ENCODE peak calls at places on chromosomes 3 and 15, in seven cellular contexts. H is lower lobe of right lung, I is NB4, Z is endodermal cell, S is fibroblast of pulmonary artery, T is dorsolateral prefrontal cortex, N is IMR-90. K is an unnamed sample.

GRCh38 chr3:36484386-36484785 is 104.1 kb downstream of the STAC start:
- DNase-seq in Z (no peak), S (no peak), H (no peak), I (no peak), N (no peak), T (no peak), K (no peak)

GRCh38 chr15:67836477-67836876 is 3.4 kb downstream of the RNU6-1 start:
- DNase-seq in N (peak; percentile 33), Z (peak; percentile 81), T (no peak), S (peak; percentile 61), I (peak; percentile 51), H (no peak), K (peak; percentile 62)

GRCh38 chr3:190369701-190370295 is 18.2 kb upstream of the CLDN16 start:
- DNase-seq in I (no peak), Z (no peak), H (no peak), S (no peak), T (no peak), N (peak; percentile 39), K (no peak)

GRCh38 chr3:8204846-8205624 is 296.6 kb upstream of the LMCD1 start:
- DNase-seq in T (no peak), I (no peak), S (peak; percentile 14), H (no peak), N (no peak), Z (no peak), K (no peak)

GRCh38 chr15:77493324-77493907 is 72.7 kb downstream of the HMG20A start:
- DNase-seq in N (peak; percentile 64), H (no peak), Z (no peak), S (peak; percentile 39), I (peak; percentile 80), T (no peak), K (peak; percentile 35)

GRCh38 chr15:28901587-28901980 is 15.8 kb downstream of the APBA2 start:
- DNase-seq in S (no peak), I (no peak), T (no peak), Z (no peak), H (no peak), N (no peak), K (no peak)

GRCh38 chr3:185740133-185740532 is 84.7 kb downstream of the IGF2BP2 start:
- DNase-seq in I (no peak), T (no peak), Z (no peak), S (no peak), N (no peak), H (no peak), K (no peak)

GRCh38 chr15:63038926-63039673 is 3.4 kb upstream of the TPM1 start:
- DNase-seq in T (no peak), H (no peak), S (peak; percentile 83), I (no peak), N (peak; percentile 83), Z (no peak), K (no peak)

GRCh38 chr3:5822843-5823242 is 635.3 kb downstream of the EDEM1 start:
- DNase-seq in Z (no peak), N (no peak), T (no peak), I (no peak), S (no peak), H (no peak), K (no peak)

GRCh38 chr3:45123030-45123429 is 23.1 kb downstream of the CDCP1 start:
- DNase-seq in I (peak; percentile 73), N (peak; percentile 98), S (peak; percentile 90), T (no peak), H (no peak), Z (no peak), K (no peak)

GRCh38 chr3:112497897-112498548 is 1.2 kb downstream of the BTLA start:
- DNase-seq in S (no peak), T (no peak), H (no peak), Z (no peak), I (no peak), N (no peak), K (peak; percentile 54)

GRCh38 chr3:53109822-53110771 is 20.1 kb downstream of the RFT1 start:
- DNase-seq in T (no peak), I (peak; percentile 78), S (peak; percentile 95), H (peak; percentile 84), N (peak; percentile 74), Z (peak; percentile 86), K (peak; percentile 55)

GRCh38 chr3:64686446-64686908 is 1.3 kb downstream of the ADAMTS9 start:
- DNase-seq in N (peak; percentile 52), T (peak; percentile 8), Z (no peak), H (peak; percentile 76), S (no peak), I (no peak), K (no peak)

GRCh38 chr3:133408961-133409360 is 9.1 kb downstream of the BFSP2 start:
- DNase-seq in N (peak; percentile 64), S (peak; percentile 49), I (no peak), H (no peak), T (no peak), Z (no peak), K (no peak)

GRCh38 chr3:43346990-43347749 is 60.8 kb downstream of the SNRK start:
- DNase-seq in H (no peak), I (no peak), T (no peak), N (peak; percentile 21), Z (no peak), S (no peak), K (no peak)

GRCh38 chr15:91515188-91515754 is 338.2 kb upstream of the SLCO3A1 start:
- DNase-seq in N (peak; percentile 92), S (peak; percentile 79), Z (no peak), H (no peak), I (peak; percentile 66), T (no peak), K (no peak)

DNA sequence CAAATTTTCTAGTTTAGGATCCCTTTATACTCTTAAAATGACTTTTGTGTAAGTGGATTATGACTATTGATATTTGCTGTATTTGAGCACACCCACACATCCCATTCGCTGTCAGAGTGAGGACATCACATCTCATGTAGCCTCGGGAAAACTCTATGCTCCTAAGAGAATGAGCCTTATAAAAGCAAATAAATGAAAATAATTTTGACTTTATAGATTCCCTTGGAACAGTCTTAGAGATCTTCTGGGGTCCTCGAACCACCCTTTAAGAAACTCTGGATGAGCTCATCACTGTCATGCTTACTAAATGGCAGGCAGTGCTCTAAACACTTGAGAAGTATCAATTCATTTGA is 16.1 kb upstream of the EXOG start:
- DNase-seq in T (no peak), H (no peak), Z (no peak), I (no peak), N (no peak), S (no peak), K (no peak)
- TF ChIP-seq CTCF in T (peak; percentile 2), H (no peak), Z (peak; percentile 3), I (no peak), N (no peak), S (no peak), K (no peak)

GRCh38 chr3:172692751-172693310 is 18.0 kb downstream of the NCEH1 start:
- DNase-seq in H (no peak), N (no peak), S (no peak), T (no peak), Z (no peak), I (peak; percentile 32), K (peak; percentile 34)
- H3K4me3 ChIP-seq in H (no peak overlapping the region), N (no peak overlapping the region), S (no peak overlapping the region), T (no peak overlapping the region), Z (no peak overlapping the region), I (no peak overlapping the region), K (no peak overlapping the region)

GRCh38 chr3:179666436-179667035 is 13.7 kb downstream of the USP13 start:
- DNase-seq in I (no peak), N (no peak), S (peak; percentile 34), H (peak; percentile 81), Z (peak; percentile 69), T (peak; percentile 30), K (no peak)
- TF ChIP-seq CTCF in I (no peak), N (no peak), S (no peak), H (no peak), Z (peak; percentile 58), T (no peak), K (no peak)

DNA sequence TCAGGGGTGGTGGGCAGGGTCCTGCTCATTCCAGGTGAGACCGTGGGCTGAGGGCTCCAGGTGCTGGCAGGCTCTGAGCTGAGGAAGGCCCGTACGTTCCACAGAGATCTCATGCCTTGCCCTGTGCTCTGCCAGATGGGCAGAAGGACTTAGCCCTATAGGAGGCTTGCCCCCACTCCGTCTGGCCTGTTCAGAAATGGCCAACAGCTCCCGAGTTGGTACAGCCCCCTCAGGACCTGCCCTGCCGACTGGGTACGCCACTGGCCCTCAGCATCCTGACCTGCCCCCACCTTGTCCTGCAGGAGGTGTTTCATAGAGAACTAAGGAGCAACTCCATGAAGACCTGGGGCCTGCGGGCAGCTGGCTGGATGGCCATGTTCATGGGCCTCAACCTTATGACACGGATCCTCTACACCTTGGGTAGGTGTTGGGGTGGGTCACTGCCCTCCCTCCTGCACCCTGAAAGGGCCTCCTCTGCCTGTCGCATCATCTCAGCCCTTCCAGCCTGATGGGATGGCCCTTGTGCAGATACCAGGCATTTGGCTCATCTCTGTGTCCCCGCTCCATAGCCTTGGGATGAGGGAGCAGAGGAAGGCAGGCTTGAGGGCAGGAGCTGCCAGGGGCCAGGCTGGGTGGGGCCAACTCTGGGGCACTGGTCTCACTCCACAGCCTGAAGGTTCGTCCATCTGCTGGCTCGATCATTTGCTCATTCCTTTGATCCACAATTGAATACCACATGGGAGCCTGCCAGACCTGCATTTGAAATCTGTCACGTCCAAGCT is 14.2 kb downstream of the TMEM43 start:
- DNase-seq in Z (no peak), T (no peak), N (no peak), H (no peak), S (no peak), I (no peak), K (no peak)
- H3K4me3 ChIP-seq in Z (no peak overlapping the region), T (no peak overlapping the region), N (no peak overlapping the region), H (no peak overlapping the region), S (no peak overlapping the region), I (no peak overlapping the region), K (no peak overlapping the region)

GRCh38 chr15:31867536-31868442 is 162.5 kb upstream of the CHRNA7 start:
- DNase-seq in I (peak; percentile 73), N (peak; percentile 38), H (peak; percentile 70), Z (peak; percentile 91), T (peak; percentile 67), S (peak; percentile 58), K (peak; percentile 77)
- TF ChIP-seq CTCF in I (peak; percentile 69), N (peak; percentile 68), H (peak; percentile 88), Z (peak; percentile 97), T (peak; percentile 92), S (peak; percentile 68), K (peak; percentile 83)

DNA sequence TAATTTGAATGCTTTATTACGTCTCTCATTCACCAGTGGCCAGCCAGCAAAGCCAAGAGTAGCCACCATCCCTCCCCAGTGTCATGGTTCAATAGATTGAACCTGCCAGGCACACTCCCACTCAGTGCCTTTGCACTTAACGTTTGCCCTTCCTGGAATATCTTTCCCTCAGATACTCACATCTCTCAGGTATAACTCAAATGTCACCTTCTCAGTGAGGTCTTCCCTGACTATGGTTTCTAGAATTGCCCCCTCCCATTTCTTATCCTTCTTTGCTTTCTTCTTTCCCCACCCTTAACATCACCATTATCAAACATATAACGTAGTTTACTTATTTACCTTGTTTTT is 293.8 kb downstream of the LRTM1 start:
- DNase-seq in Z (no peak), T (no peak), I (no peak), S (no peak), H (no peak), N (no peak), K (no peak)
- H3K4me3 ChIP-seq in Z (no peak overlapping the region), T (no peak overlapping the region), I (no peak overlapping the region), S (no peak overlapping the region), H (no peak overlapping the region), N (no peak overlapping the region), K (no peak overlapping the region)

GRCh38 chr15:52292780-52293392 is 2.7 kb downstream of the MYO5C start:
- DNase-seq in N (no peak), I (no peak), T (no peak), Z (no peak), S (no peak), H (no peak), K (no peak)
- TF ChIP-seq CTCF in N (no peak), I (no peak), T (no peak), Z (peak; percentile 23), S (no peak), H (no peak), K (no peak)

K was measured in GM12865.